ENCODE peak calls at places on chromosomes 7 and 10, in seven cellular contexts. One of them, this sample, is unnamed.

GRCh38 chr7:130732980-130733865 is 784 bp downstream of the KLF14 start:
- DNase-seq in uterus: peak; percentile 15
- DNase-seq in AG04450: no peak
- DNase-seq in dorsolateral prefrontal cortex: no peak
- DNase-seq in neural progenitor cell: peak; percentile 70
- DNase-seq in heart left ventricle: peak; percentile 62
- DNase-seq in left ventricle myocardium inferior: peak; percentile 14
- DNase-seq in this sample: no peak

GRCh38 chr7:1359681-1360485 is 99.4 kb downstream of the MICALL2 start:
- DNase-seq in uterus: no peak
- DNase-seq in AG04450: no peak
- DNase-seq in dorsolateral prefrontal cortex: no peak
- DNase-seq in neural progenitor cell: no peak
- DNase-seq in heart left ventricle: peak; percentile 54
- DNase-seq in left ventricle myocardium inferior: no peak
- DNase-seq in this sample: no peak

GRCh38 chr10:71805776-71806705 is 32.7 kb upstream of the VSIR start:
- DNase-seq in uterus: no peak
- DNase-seq in AG04450: no peak
- DNase-seq in dorsolateral prefrontal cortex: no peak
- DNase-seq in neural progenitor cell: peak; percentile 72
- DNase-seq in heart left ventricle: peak; percentile 73
- DNase-seq in left ventricle myocardium inferior: no peak
- DNase-seq in this sample: no peak

GRCh38 chr7:373818-374705 is 84.1 kb downstream of the FOXL3 start:
- DNase-seq in uterus: peak; percentile 8
- DNase-seq in AG04450: no peak
- DNase-seq in dorsolateral prefrontal cortex: no peak
- DNase-seq in neural progenitor cell: no peak
- DNase-seq in heart left ventricle: peak; percentile 56
- DNase-seq in left ventricle myocardium inferior: no peak
- DNase-seq in this sample: no peak

GRCh38 chr10:7520496-7521485 is 110.0 kb upstream of the SFMBT2 start:
- DNase-seq in uterus: no peak
- DNase-seq in AG04450: no peak
- DNase-seq in dorsolateral prefrontal cortex: no peak
- DNase-seq in neural progenitor cell: peak; percentile 28
- DNase-seq in heart left ventricle: no peak
- DNase-seq in left ventricle myocardium inferior: no peak
- DNase-seq in this sample: no peak

GRCh38 chr7:96671854-96672253 is 37.8 kb downstream of the SEM1 start:
- DNase-seq in uterus: no peak
- DNase-seq in AG04450: no peak
- DNase-seq in dorsolateral prefrontal cortex: no peak
- DNase-seq in neural progenitor cell: no peak
- DNase-seq in heart left ventricle: no peak
- DNase-seq in left ventricle myocardium inferior: no peak
- DNase-seq in this sample: no peak

GRCh38 chr10:50653142-50653541 is 29.4 kb upstream of the SGMS1 start:
- DNase-seq in uterus: no peak
- DNase-seq in AG04450: no peak
- DNase-seq in dorsolateral prefrontal cortex: no peak
- DNase-seq in neural progenitor cell: no peak
- DNase-seq in heart left ventricle: no peak
- DNase-seq in left ventricle myocardium inferior: no peak
- DNase-seq in this sample: no peak

GRCh38 chr7:117296066-117296465 is 26.8 kb downstream of the WNT2 start:
- DNase-seq in uterus: no peak
- DNase-seq in AG04450: no peak
- DNase-seq in dorsolateral prefrontal cortex: no peak
- DNase-seq in neural progenitor cell: peak; percentile 24
- DNase-seq in heart left ventricle: no peak
- DNase-seq in left ventricle myocardium inferior: no peak
- DNase-seq in this sample: no peak

GRCh38 chr10:124223711-124224085 is 130.3 kb upstream of the CHST15 start:
- DNase-seq in uterus: no peak
- DNase-seq in AG04450: no peak
- DNase-seq in dorsolateral prefrontal cortex: no peak
- DNase-seq in neural progenitor cell: no peak
- DNase-seq in heart left ventricle: no peak
- DNase-seq in left ventricle myocardium inferior: no peak
- DNase-seq in this sample: no peak

GRCh38 chr10:122338609-122339441 is 35.7 kb upstream of the PLEKHA1 start:
- DNase-seq in uterus: no peak
- DNase-seq in AG04450: no peak
- DNase-seq in dorsolateral prefrontal cortex: no peak
- DNase-seq in neural progenitor cell: no peak
- DNase-seq in heart left ventricle: no peak
- DNase-seq in left ventricle myocardium inferior: no peak
- DNase-seq in this sample: no peak

GRCh38 chr10:122343135-122343800 is 31.2 kb upstream of the PLEKHA1 start:
- DNase-seq in uterus: no peak
- DNase-seq in AG04450: no peak
- DNase-seq in dorsolateral prefrontal cortex: no peak
- DNase-seq in neural progenitor cell: no peak
- DNase-seq in heart left ventricle: no peak
- DNase-seq in left ventricle myocardium inferior: no peak
- DNase-seq in this sample: no peak

GRCh38 chr10:122343936-122344335 is 30.6 kb upstream of the PLEKHA1 start:
- DNase-seq in uterus: no peak
- DNase-seq in AG04450: no peak
- DNase-seq in dorsolateral prefrontal cortex: no peak
- DNase-seq in neural progenitor cell: no peak
- DNase-seq in heart left ventricle: no peak
- DNase-seq in left ventricle myocardium inferior: no peak
- DNase-seq in this sample: no peak

GRCh38 chr10:122342293-122343134 is 32.0 kb upstream of the PLEKHA1 start:
- DNase-seq in uterus: peak; percentile 44
- DNase-seq in AG04450: peak; percentile 20
- DNase-seq in dorsolateral prefrontal cortex: no peak
- DNase-seq in neural progenitor cell: peak; percentile 57
- DNase-seq in heart left ventricle: no peak
- DNase-seq in left ventricle myocardium inferior: no peak
- DNase-seq in this sample: peak; percentile 44

GRCh38 chr10:122341141-122341810 is 33.2 kb upstream of the PLEKHA1 start:
- DNase-seq in uterus: peak; percentile 69
- DNase-seq in AG04450: no peak
- DNase-seq in dorsolateral prefrontal cortex: no peak
- DNase-seq in neural progenitor cell: no peak
- DNase-seq in heart left ventricle: no peak
- DNase-seq in left ventricle myocardium inferior: peak; percentile 36
- DNase-seq in this sample: no peak
- H3K27ac ChIP-seq in uterus: peak overlapping the region; percentile 52
- H3K27ac ChIP-seq in AG04450: no peak overlapping the region
- H3K27ac ChIP-seq in dorsolateral prefrontal cortex: peak overlapping the region; percentile 1
- H3K27ac ChIP-seq in neural progenitor cell: no peak overlapping the region
- H3K27ac ChIP-seq in heart left ventricle: peak overlapping the region; percentile 62
- H3K27ac ChIP-seq in left ventricle myocardium inferior: peak overlapping the region; percentile 84
- H3K27ac ChIP-seq in this sample: no peak overlapping the region

DNA sequence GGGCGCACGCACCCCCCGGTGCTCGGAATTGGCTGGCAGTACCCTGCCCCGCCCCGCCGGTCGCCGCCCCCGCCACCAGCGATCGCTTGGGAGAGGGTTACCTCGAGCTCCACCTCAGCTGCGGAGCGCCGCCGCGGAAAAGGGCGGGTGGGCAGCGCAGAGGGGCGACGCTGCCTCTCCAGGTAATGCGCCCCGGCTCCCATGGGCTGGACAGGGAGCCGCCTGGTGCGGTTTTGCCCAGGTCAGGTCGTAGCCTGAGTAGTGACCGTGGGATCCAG is 1.3 kb downstream of the PFKFB3 start:
- DNase-seq in uterus: no peak
- DNase-seq in AG04450: no peak
- DNase-seq in dorsolateral prefrontal cortex: no peak
- DNase-seq in neural progenitor cell: peak; percentile 66
- DNase-seq in heart left ventricle: peak; percentile 79
- DNase-seq in left ventricle myocardium inferior: no peak
- DNase-seq in this sample: peak; percentile 61
- H3K27ac ChIP-seq in uterus: peak overlapping the region; percentile 87
- H3K27ac ChIP-seq in AG04450: peak overlapping the region; percentile 71
- H3K27ac ChIP-seq in dorsolateral prefrontal cortex: peak overlapping the region; percentile 84
- H3K27ac ChIP-seq in neural progenitor cell: no peak overlapping the region
- H3K27ac ChIP-seq in heart left ventricle: peak overlapping the region; percentile 92
- H3K27ac ChIP-seq in left ventricle myocardium inferior: peak overlapping the region; percentile 98
- H3K27ac ChIP-seq in this sample: peak overlapping the region; percentile 82

DNA sequence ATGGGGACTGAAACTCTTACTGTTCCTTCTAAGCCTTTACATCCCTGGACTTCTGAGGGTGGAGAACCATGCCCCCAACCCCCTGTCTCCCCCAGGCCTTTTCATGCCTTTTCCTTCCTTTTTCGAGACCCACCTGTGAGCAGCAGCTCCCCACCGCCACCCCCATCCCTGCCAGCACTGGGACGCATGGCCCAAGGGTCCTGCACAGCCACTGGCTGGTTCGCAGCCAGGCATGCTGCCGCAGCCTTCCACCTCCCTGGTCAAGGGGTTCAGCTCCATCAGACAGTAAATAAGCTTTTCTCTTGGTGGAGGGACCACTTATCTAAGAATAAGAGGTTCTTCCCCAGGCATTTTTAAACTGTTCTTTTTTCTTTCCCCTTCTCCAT is 584.4 kb downstream of the GRM8 start:
- DNase-seq in uterus: no peak
- DNase-seq in AG04450: no peak
- DNase-seq in dorsolateral prefrontal cortex: no peak
- DNase-seq in neural progenitor cell: no peak
- DNase-seq in heart left ventricle: no peak
- DNase-seq in left ventricle myocardium inferior: no peak
- DNase-seq in this sample: no peak
- H3K27ac ChIP-seq in uterus: no peak overlapping the region
- H3K27ac ChIP-seq in AG04450: no peak overlapping the region
- H3K27ac ChIP-seq in dorsolateral prefrontal cortex: no peak overlapping the region
- H3K27ac ChIP-seq in neural progenitor cell: no peak overlapping the region
- H3K27ac ChIP-seq in heart left ventricle: no peak overlapping the region
- H3K27ac ChIP-seq in left ventricle myocardium inferior: no peak overlapping the region
- H3K27ac ChIP-seq in this sample: no peak overlapping the region

DNA sequence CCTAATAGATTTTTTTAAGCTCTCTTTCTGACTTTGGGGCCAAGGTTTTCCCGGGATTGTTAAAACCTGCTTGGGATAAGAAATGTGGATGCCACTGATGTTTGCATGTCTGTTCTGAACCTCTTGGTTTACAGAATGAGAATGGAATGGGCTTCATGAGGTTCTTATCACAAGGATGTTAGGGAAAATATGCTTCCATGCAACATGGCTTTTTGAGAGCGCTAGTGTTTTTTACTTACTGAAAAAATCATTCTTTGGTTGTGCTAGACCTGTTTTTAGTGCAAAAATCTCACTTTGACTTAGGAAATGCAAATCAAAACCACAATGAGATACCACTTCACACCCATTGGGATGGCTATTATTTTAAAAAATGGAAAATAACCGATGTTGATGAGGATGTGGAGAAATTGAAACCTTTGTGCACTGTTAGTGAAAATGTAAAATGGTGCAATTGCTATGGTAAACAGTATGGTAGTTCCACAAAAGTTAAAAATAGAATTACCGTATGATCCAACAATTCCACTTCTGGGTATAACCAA is 38.8 kb downstream of the TSPAN14 start:
- DNase-seq in uterus: no peak
- DNase-seq in AG04450: no peak
- DNase-seq in dorsolateral prefrontal cortex: no peak
- DNase-seq in neural progenitor cell: no peak
- DNase-seq in heart left ventricle: no peak
- DNase-seq in left ventricle myocardium inferior: no peak
- DNase-seq in this sample: no peak
- H3K27ac ChIP-seq in uterus: peak overlapping the region; percentile 9
- H3K27ac ChIP-seq in AG04450: no peak overlapping the region
- H3K27ac ChIP-seq in dorsolateral prefrontal cortex: peak overlapping the region; percentile 78
- H3K27ac ChIP-seq in neural progenitor cell: no peak overlapping the region
- H3K27ac ChIP-seq in heart left ventricle: no peak overlapping the region
- H3K27ac ChIP-seq in left ventricle myocardium inferior: peak overlapping the region; percentile 68
- H3K27ac ChIP-seq in this sample: peak overlapping the region; percentile 18

GRCh38 chr7:12879139-12879538 is 191.7 kb downstream of the ARL4A start:
- DNase-seq in uterus: no peak
- DNase-seq in AG04450: no peak
- DNase-seq in dorsolateral prefrontal cortex: no peak
- DNase-seq in neural progenitor cell: no peak
- DNase-seq in heart left ventricle: no peak
- DNase-seq in left ventricle myocardium inferior: no peak
- DNase-seq in this sample: no peak
- H3K27ac ChIP-seq in uterus: no peak overlapping the region
- H3K27ac ChIP-seq in AG04450: no peak overlapping the region
- H3K27ac ChIP-seq in dorsolateral prefrontal cortex: no peak overlapping the region
- H3K27ac ChIP-seq in neural progenitor cell: no peak overlapping the region
- H3K27ac ChIP-seq in heart left ventricle: no peak overlapping the region
- H3K27ac ChIP-seq in left ventricle myocardium inferior: no peak overlapping the region
- H3K27ac ChIP-seq in this sample: no peak overlapping the region

This sample was measured in caudate nucleus.